ENCODE peak calls at places on chromosomes 1 and 21, in seven cellular contexts. N, O, W, Y, T, J and L are unnamed samples.

GRCh38 chr1:31765041-31765467 is 914 bp upstream of the ADGRB2 start:
- DNase-seq in Y (no peak), W (no peak), N (no peak), J (no peak), T (peak; percentile 69), O (no peak), L (no peak)

GRCh38 chr1:71587961-71588360 is 507.1 kb upstream of the ZRANB2 start:
- DNase-seq in W (no peak), Y (no peak), J (no peak), T (no peak), N (peak; percentile 18), O (no peak), L (no peak)

GRCh38 chr1:154742586-154742985 is 127.5 kb downstream of the KCNN3 start:
- DNase-seq in J (no peak), Y (no peak), O (no peak), T (no peak), W (no peak), N (no peak), L (no peak)

GRCh38 chr1:30744060-30744756 is 13.4 kb downstream of the LAPTM5 start:
- DNase-seq in W (no peak), Y (no peak), J (no peak), T (peak; percentile 50), O (no peak), N (peak; percentile 54), L (no peak)

GRCh38 chr1:101613549-101613948 is 376.7 kb downstream of the S1PR1 start:
- DNase-seq in N (no peak), O (no peak), Y (no peak), T (no peak), J (no peak), W (no peak), L (no peak)

GRCh38 chr1:67674260-67675011 is 10.6 kb upstream of the GADD45A start:
- DNase-seq in W (peak; percentile 15), O (peak; percentile 17), T (peak; percentile 77), Y (peak; percentile 53), N (no peak), J (peak; percentile 38), L (peak; percentile 50)

GRCh38 chr1:44842763-44843655 is at the start of gene PTCH2:
- DNase-seq in W (no peak), O (peak; percentile 74), Y (peak; percentile 85), J (peak; percentile 85), N (peak; percentile 16), T (peak; percentile 24), L (peak; percentile 77)

GRCh38 chr1:204260601-204261197 is 46.9 kb upstream of the GOLT1A start:
- DNase-seq in W (no peak), T (no peak), O (no peak), Y (no peak), J (no peak), N (no peak), L (no peak)

GRCh38 chr1:65993047-65993363 is 200.3 kb downstream of the PDE4B start:
- DNase-seq in Y (no peak), J (no peak), N (no peak), T (no peak), O (no peak), W (no peak), L (no peak)

GRCh38 chr1:65990161-65990560 is 197.5 kb downstream of the PDE4B start:
- DNase-seq in O (no peak), J (no peak), N (no peak), T (no peak), Y (no peak), W (no peak), L (no peak)

GRCh38 chr1:65994223-65994622 is 201.5 kb downstream of the PDE4B start:
- DNase-seq in N (no peak), W (no peak), T (no peak), J (no peak), O (no peak), Y (no peak), L (no peak)

GRCh38 chr1:65991694-65992093 is 199.0 kb downstream of the PDE4B start:
- DNase-seq in N (no peak), Y (no peak), W (no peak), J (no peak), T (no peak), O (no peak), L (no peak)

DNA sequence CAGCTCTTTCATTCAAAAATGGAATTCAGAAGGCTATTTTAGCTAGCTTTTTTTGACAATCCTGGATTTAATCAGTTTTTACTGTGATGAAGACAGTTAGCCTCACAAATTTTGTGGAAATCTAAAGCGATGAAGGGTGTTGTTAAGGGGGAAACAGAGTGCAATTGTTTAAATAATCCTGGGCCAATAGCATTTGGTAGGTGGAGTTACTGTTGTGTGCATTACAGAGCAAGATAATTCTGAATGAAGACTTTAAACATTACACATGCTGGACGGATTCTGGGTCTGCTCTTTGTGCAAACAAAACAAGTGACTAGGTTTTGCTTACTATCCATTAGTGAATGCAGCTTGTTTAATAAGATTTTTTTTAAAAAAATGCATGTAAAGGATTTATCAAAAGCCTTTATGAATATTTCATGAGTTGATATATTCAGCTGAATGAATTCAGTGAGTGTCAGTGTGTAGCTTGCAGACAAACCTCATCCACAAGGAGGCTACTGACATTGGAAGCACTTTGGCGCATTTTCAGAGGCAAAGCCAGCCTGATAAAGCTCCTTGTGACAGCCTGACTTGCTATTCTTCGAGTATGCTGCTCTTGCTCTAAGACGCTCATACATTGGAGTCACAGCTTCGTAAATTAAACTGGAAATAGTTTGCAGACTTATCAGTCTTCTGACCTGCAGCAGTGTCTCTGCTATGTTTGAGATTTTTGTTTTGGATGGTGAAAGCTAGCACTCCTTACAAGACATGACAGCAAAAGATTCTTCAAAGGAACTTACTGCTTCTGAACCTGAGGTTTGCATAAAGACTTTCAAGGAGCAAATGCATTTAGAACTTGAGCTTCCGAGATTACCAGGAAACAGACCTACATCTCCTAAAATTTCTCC is 199.7 kb downstream of the PDE4B start:
- DNase-seq in O (no peak), Y (no peak), J (no peak), W (no peak), T (no peak), N (no peak), L (no peak)
- TF ChIP-seq CTCF in O (no peak), Y (no peak), J (no peak), W (no peak), T (no peak), N (no peak), L (no peak)

DNA sequence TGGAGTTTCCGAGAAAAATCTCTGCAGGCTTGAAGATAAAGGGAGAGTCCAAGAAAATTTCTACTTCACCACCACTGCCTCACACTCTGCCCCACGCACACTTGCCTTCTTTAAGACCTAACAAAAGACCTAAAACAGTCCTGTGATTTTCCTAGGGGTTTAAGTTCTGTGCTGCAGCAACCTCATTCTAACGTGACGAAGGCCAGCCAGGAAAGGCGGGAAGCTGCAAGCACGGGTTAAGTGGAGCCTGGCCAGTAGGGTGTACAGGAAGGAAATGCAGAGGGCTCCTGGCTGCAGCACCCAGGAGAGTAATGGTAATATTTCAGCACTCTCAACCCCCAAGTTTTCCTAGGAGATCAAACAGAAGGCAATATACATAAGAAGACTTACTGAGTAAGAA is 1.5 kb downstream of the SPATA6 start:
- DNase-seq in N (peak; percentile 17), J (peak; percentile 38), Y (peak; percentile 57), W (no peak), T (no peak), O (peak; percentile 42), L (peak; percentile 79)
- H3K27ac ChIP-seq in N (no peak overlapping the region), J (peak overlapping the region; percentile 87), Y (peak overlapping the region; percentile 79), W (no peak overlapping the region), T (no peak overlapping the region), O (peak overlapping the region; percentile 90), L (peak overlapping the region; percentile 65)

GRCh38 chr1:163147019-163147418 is 55.7 kb downstream of the RGS5 start:
- DNase-seq in N (no peak), J (no peak), O (no peak), Y (no peak), T (no peak), W (no peak), L (no peak)
- H3K36me3 ChIP-seq in N (no peaks in the 10 kb centered on the region), J (no peaks in the 10 kb centered on the region), O (no peaks in the 10 kb centered on the region), Y (no peaks in the 10 kb centered on the region), T (no peaks in the 10 kb centered on the region), W (no peaks in the 10 kb centered on the region), L (no peaks in the 10 kb centered on the region)

DNA sequence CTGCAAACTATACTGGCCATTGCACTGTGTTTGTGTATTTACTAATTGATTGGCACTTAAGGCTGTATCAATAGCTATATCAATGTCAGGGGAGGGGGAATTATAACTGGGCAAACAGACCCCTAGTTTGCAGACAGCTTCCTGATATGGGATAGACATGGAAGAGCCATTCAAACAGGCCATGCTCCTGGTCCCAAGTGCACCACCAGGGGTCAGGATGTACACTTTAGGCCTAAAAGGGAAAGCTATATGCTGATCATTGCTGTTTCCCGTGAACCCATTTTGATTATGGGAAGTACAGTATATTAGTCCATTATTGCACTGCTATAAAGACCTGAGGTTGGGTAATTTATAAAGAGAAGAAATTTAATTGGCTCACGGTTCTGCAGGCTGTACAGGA is 125.0 kb upstream of the BACE2 start:
- DNase-seq in W (no peak), O (no peak), J (no peak), T (peak; percentile 1), N (no peak), Y (no peak), L (no peak)
- TF ChIP-seq CTCF in W (no peak), O (peak; percentile 31), J (no peak), T (peak; percentile 31), N (peak; percentile 30), Y (no peak), L (no peak)

GRCh38 chr1:24150228-24151174 is 7.6 kb upstream of the IL22RA1 start:
- DNase-seq in W (peak; percentile 75), J (peak; percentile 83), N (peak; percentile 88), Y (peak; percentile 92), O (peak; percentile 88), T (peak; percentile 82), L (peak; percentile 95)

GRCh38 chr1:24151175-24151533 is 8.2 kb upstream of the IL22RA1 start:
- DNase-seq in N (peak; percentile 95), J (no peak), W (no peak), O (no peak), T (peak; percentile 39), Y (no peak), L (no peak)

GRCh38 chr1:24155011-24155782 is 12.3 kb upstream of the IL22RA1 start:
- DNase-seq in Y (no peak), J (no peak), W (no peak), O (no peak), N (peak; percentile 78), T (peak; percentile 16), L (no peak)

GRCh38 chr1:24154215-24154614 is 11.3 kb upstream of the IL22RA1 start:
- DNase-seq in N (no peak), T (no peak), Y (no peak), W (no peak), O (no peak), J (no peak), L (no peak)

GRCh38 chr1:24152631-24153494 is 9.9 kb upstream of the IL22RA1 start:
- DNase-seq in Y (no peak), T (peak; percentile 37), N (no peak), J (no peak), O (no peak), W (no peak), L (no peak)
- H3K27ac ChIP-seq in Y (no peak overlapping the region), T (no peak overlapping the region), N (no peak overlapping the region), J (no peak overlapping the region), O (no peak overlapping the region), W (no peak overlapping the region), L (no peak overlapping the region)

DNA sequence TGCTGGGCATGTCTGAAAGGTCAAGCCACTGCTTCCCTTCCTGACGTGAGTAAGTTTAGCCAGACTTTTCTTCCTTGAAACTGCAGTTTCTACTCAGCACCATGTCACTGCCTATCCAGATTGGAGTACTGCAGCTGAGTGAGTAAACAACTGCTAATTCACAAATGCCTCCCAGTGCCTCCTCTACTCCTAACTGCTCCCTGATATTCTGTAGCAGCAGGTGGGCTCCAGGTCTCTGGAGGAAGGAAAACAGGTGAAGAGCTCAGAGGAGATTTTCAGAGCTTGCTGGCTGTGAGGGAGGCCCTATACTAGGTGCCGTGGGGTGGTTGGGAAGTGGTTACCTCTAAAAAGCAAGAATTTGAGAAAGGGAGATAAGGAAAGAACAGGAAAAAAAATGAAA is 96.5 kb downstream of the KIF14 start:
- DNase-seq in N (no peak), J (no peak), W (no peak), O (no peak), T (no peak), Y (no peak), L (no peak)
- H3K36me3 ChIP-seq in N (no peaks in the 10 kb centered on the region), J (no peaks in the 10 kb centered on the region), W (no peaks in the 10 kb centered on the region), O (no peaks in the 10 kb centered on the region), T (no peaks in the 10 kb centered on the region), Y (no peaks in the 10 kb centered on the region), L (no peaks in the 10 kb centered on the region)